ENCODE peak calls at places on chromosome 20, in four cellular contexts. A, Y, H and W are unnamed samples.
A peak's percentile ranks its signal among the peaks of the same experiment; 100 is the strongest.

GRCh38 chr20:45946149-45946970 is 11.9 kb downstream of the PCIF1 start:
- DNase-seq in H (peak; percentile 41), Y (peak; percentile 82), A (no peak), W (no peak)

GRCh38 chr20:35568645-35569044 is 26.8 kb downstream of the ERGIC3 start:
- DNase-seq in Y (peak; percentile 16), H (no peak), A (no peak), W (no peak)

GRCh38 chr20:61508301-61508700 is 256.2 kb downstream of the CDH4 start:
- DNase-seq in H (no peak), A (no peak), Y (no peak), W (no peak)

GRCh38 chr20:5553194-5553815 is 196.9 kb upstream of the SHLD1 start:
- DNase-seq in A (no peak), H (no peak), Y (no peak), W (no peak)

GRCh38 chr20:60008130-60008808 is 50.0 kb downstream of the CDH26 start:
- DNase-seq in H (no peak), A (no peak), Y (no peak), W (no peak)

GRCh38 chr20:23397961-23398360 is 23.3 kb downstream of the NAPB start:
- DNase-seq in H (peak; percentile 36), Y (peak; percentile 55), A (no peak), W (no peak)

GRCh38 chr20:43987531-43987930 is 72.9 kb downstream of the TOX2 start:
- DNase-seq in H (no peak), A (no peak), Y (no peak), W (no peak)

GRCh38 chr20:6558361-6558760 is 209.1 kb upstream of the BMP2 start:
- DNase-seq in A (no peak), H (no peak), Y (no peak), W (no peak)

GRCh38 chr20:5642155-5642981 is 107.8 kb upstream of the SHLD1 start:
- DNase-seq in Y (peak; percentile 63), H (no peak), A (no peak), W (no peak)

GRCh38 chr20:62561948-62562347 is 80.4 kb upstream of the SLCO4A1 start:
- DNase-seq in A (no peak), Y (no peak), H (no peak), W (no peak)

GRCh38 chr20:17939622-17940446 is 28.8 kb downstream of the SNX5 start:
- DNase-seq in H (no peak), Y (no peak), A (no peak), W (no peak)

GRCh38 chr20:37839432-37839827 is 63.5 kb upstream of the VSTM2L start:
- DNase-seq in A (no peak), Y (no peak), H (no peak), W (no peak)

GRCh38 chr20:29443819-29444218 is 1813.6 kb upstream of the DEFB115 start:
- DNase-seq in H (no peak), A (peak; percentile 42), Y (no peak), W (no peak)

GRCh38 chr20:57938158-57939108 is 228.6 kb upstream of the PMEPA1 start:
- DNase-seq in Y (peak; percentile 50), H (peak; percentile 29), A (no peak), W (no peak)

GRCh38 chr20:16459019-16459700 is 114.1 kb downstream of the KIF16B start:
- DNase-seq in Y (peak; percentile 82), H (peak; percentile 87), A (no peak), W (no peak)

GRCh38 chr20:34639755-34640222 is 37.1 kb downstream of the PIGU start:
- DNase-seq in A (no peak), Y (no peak), H (no peak), W (no peak)

GRCh38 chr20:59425572-59425971 is 125.2 kb downstream of the EDN3 start:
- DNase-seq in H (no peak), A (no peak), Y (no peak), W (no peak)

GRCh38 chr20:4244700-4245485 is 229.5 kb upstream of the RNF24 start:
- DNase-seq in H (no peak), A (no peak), Y (no peak), W (no peak)

GRCh38 chr20:4247261-4247660 is 231.9 kb upstream of the RNF24 start:
- DNase-seq in Y (no peak), H (no peak), A (no peak), W (no peak)

GRCh38 chr20:4245542-4245941 is 230.2 kb upstream of the RNF24 start:
- DNase-seq in H (no peak), Y (no peak), A (no peak), W (no peak)

GRCh38 chr20:4246428-4246827 is 231.1 kb upstream of the RNF24 start:
- DNase-seq in A (no peak), H (no peak), Y (no peak), W (no peak)

DNA sequence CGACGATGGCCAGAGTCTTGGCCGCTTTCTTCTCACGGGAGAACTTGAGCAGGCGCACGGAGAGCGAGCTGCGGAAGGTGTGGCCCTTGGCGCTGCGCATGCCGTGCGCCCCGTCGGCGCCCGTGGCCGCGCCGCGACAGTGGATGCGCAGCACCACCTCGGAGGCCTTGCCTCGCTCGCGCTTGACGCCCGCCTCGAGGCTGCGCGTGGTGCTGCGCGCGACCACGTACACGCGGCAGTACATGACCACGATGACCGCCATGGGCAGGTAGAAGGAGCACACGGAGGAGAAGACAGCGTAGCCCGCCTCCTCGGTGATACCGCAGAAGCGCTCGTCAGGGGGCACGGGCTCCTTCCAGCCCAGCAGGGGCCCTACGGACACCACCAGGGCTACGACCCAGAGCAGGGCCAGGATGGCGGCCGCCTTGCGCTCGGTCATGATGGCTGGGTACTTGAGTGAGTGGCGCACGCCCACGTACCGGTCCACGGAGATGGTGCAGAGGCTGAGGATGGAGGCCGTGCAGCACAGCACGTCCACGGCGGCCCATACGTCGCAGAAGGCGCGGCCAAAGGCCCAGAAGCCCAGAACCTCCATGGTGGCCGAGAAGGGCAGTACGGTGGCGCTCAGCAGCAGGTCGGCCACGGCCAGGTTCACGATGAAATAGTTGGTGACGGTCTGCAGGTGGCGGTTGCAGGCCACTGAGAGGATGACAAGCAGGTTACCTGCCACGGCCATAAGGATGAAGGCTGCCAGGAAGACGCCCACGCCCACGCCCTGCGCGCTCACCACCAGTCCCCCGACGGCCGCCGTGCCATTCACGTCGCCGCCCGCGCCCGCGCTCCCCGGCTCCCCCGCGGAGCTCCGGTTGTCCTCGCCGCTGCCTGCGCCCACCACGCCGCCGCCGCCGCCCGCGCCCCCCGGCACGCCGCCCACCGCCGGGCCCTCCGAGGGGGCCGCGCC is 232.8 kb upstream of the RNF24 start:
- DNase-seq in Y (no peak), A (no peak), H (no peak), W (no peak)
- TF ChIP-seq EZH2 in Y (no peak), A (no peak), H (no peak), W (no peak)

DNA sequence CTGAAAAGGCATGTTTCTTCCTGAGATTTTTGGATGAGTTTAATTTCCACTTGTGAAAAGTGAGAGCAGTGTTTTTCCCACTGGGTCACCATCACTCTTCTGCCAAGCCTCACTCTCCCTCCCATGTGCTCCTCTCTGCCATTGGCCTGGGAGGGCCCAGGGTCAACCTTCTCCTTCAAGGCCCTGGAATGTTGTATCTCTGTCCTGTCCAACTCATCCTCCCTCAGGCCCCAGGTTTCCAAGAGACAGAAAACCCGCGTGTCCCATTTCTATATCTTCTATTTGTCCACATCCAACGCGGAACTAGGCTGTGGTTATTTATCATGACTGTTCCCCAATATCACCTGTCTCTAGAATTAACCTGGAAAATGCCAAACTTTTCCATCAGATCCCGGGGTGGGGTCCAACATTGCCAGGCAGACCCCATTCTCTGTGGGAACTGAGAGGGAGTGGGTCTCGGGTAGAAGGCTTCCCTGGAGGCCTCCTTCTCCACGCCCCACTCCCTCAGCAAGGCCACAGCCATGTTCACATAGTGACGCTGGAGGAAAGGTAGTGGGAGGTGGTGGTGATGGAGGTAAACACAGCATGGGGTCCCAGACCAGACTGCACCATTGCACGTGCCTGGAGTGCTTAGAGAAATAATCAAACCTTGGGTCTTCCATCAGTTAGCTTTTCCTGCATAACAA is 173.5 kb downstream of the SCP2D1 start:
- DNase-seq in H (no peak), Y (no peak), A (no peak), W (no peak)
- H3K27ac ChIP-seq in H (no peak overlapping the region), Y (no peak overlapping the region), A (no peak overlapping the region), W (no peak overlapping the region)

DNA sequence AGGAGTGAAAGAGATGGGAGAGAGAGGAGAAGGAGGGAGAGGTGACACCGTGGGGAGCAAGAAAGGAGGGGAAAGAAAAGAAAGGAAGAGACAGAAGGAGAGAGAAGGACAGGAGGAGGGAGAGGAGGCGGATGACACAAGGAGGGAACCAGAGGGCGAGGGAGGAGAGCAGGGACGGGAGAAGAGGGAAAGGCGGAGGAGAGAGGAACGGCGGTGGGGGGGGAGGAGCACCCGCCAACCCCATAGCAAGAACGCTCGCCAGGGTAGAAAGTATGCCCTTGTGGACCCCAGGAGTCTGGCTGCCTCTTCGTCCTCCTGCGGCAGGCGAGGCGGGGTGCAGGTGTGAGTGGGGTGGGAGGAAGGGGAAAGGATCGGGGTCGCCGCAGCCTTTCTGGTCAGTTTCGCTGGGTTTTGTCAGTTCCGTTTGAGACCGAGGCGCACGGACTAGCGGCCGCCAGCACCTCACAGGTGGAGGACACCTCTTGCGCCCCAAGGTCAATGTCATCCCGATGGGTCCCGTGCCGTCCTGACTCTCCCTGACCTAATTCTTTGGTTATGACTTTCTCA is 4.4 kb upstream of the INSM1 start:
- DNase-seq in H (no peak), Y (no peak), A (no peak), W (no peak)
- TF ChIP-seq EZH2 in H (peak; percentile 98), Y (no peak), A (no peak), W (no peak)

DNA sequence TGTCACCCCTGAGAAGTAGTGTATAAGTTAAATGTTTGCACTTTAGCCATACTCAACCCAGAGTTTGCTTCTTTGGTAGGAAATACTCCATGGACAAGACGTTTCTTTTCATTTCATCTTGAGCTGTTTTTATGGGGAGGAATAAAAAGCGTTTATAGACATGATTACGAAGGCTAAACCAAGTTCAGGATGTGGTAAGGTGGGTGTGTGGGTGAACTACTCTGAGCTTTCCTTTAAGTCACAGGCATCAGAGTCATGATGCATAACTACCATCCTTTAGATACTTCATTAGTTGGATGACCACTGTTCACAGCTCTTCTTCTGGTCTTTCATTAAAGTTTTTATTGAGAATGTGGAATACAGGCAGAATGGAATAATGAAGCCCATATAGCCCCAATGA is 48.9 kb downstream of the EBF4 start:
- DNase-seq in A (no peak), Y (no peak), H (no peak), W (no peak)
- H3K27ac ChIP-seq in A (no peak overlapping the region), Y (no peak overlapping the region), H (no peak overlapping the region), W (no peak overlapping the region)